ENCODE peak calls at places on chromosomes 2 and 18, in ten cellular contexts. D is neural crest cell; C is fibroblast of villous mesenchyme; S is hypothalamus; K is stimulated activated CD4-positive, alpha-beta T cell treated with anti-CD3 and anti-CD28 coated beads, Interleukin-4, amount 100 ng/mL, for 48 hours; W is ACHN; J is mucosa of gallbladder; G is right lobe of liver; V is CD8-positive, alpha-beta T cell; F is stimulated activated CD8-positive, alpha-beta memory T cell treated with anti-CD3 and anti-CD28 coated beads, Interleukin-15, amount 100 ng/mL, for 4 hours. O is an unnamed sample.
A peak's percentile ranks its signal among the peaks of the same experiment; 100 is the strongest.

GRCh38 chr2:165440367-165440766 is 29.1 kb upstream of the CSRNP3 start:
- DNase-seq in D (no peak), C (peak; percentile 31), S (peak; percentile 2), K (no peak), W (no peak), J (no peak), G (no peak), V (no peak), F (no peak), O (peak; percentile 44)

GRCh38 chr2:20962939-20963543 is 80.8 kb downstream of the APOB start:
- DNase-seq in D (peak; percentile 82), C (peak; percentile 55), S (peak; percentile 20), K (peak; percentile 73), W (peak; percentile 52), J (peak; percentile 73), G (peak; percentile 67), V (peak; percentile 69), F (peak; percentile 27), O (peak; percentile 0)

GRCh38 chr2:66574701-66575624 is 140.0 kb downstream of the MEIS1 start:
- DNase-seq in D (peak; percentile 58), C (peak; percentile 93), S (peak; percentile 31), K (no peak), W (peak; percentile 83), J (peak; percentile 75), G (peak; percentile 69), V (no peak), F (no peak), O (peak; percentile 54)

GRCh38 chr2:14530506-14530905 is 102.0 kb upstream of the LRATD1 start:
- DNase-seq in D (no peak), C (peak; percentile 48), S (no peak), K (no peak), W (no peak), J (no peak), G (no peak), V (no peak), F (no peak), O (peak; percentile 21)

GRCh38 chr2:234252766-234253165 is 202.3 kb downstream of the SPP2 start:
- DNase-seq in D (no peak), C (no peak), S (no peak), K (no peak), W (no peak), J (no peak), G (no peak), V (no peak), F (no peak), O (no peak)

GRCh38 chr2:740446-741293 is 63.5 kb upstream of the TMEM18 start:
- DNase-seq in D (peak; percentile 88), C (peak; percentile 94), S (peak; percentile 81), K (peak; percentile 26), W (peak; percentile 98), J (peak; percentile 82), G (peak; percentile 96), V (peak; percentile 37), F (no peak), O (peak; percentile 86)

GRCh38 chr18:55998071-55998522 is 410.1 kb upstream of the TCF4 start:
- DNase-seq in D (peak; percentile 41), C (peak; percentile 56), S (peak; percentile 43), K (no peak), W (no peak), J (no peak), G (no peak), V (no peak), F (no peak), O (peak; percentile 52)

GRCh38 chr2:219362524-219363164 is 25.1 kb downstream of the DNPEP start:
- DNase-seq in D (no peak), C (peak; percentile 85), S (no peak), K (no peak), W (peak; percentile 89), J (peak; percentile 63), G (no peak), V (no peak), F (no peak), O (peak; percentile 94)

GRCh38 chr2:100895934-100896685 is 76.2 kb downstream of the NPAS2 start:
- DNase-seq in D (no peak), C (no peak), S (no peak), K (no peak), W (no peak), J (no peak), G (no peak), V (no peak), F (no peak), O (no peak)

GRCh38 chr18:23809411-23809810 is 120.2 kb downstream of the LAMA3 start:
- DNase-seq in D (no peak), C (no peak), S (no peak), K (no peak), W (no peak), J (no peak), G (no peak), V (no peak), F (no peak), O (no peak)

GRCh38 chr2:168594778-168595177 is 138.7 kb downstream of the CERS6 start:
- DNase-seq in D (no peak), C (no peak), S (no peak), K (no peak), W (no peak), J (no peak), G (no peak), V (no peak), F (no peak), O (no peak)

GRCh38 chr2:239948100-239948881 is 76.9 kb downstream of the NDUFA10 start:
- DNase-seq in D (no peak), C (no peak), S (no peak), K (no peak), W (no peak), J (no peak), G (no peak), V (no peak), F (no peak), O (no peak)

GRCh38 chr2:134836986-134837385 is 1.4 kb upstream of the ACMSD start:
- DNase-seq in D (no peak), C (peak; percentile 17), S (no peak), K (no peak), W (peak; percentile 97), J (no peak), G (no peak), V (no peak), F (no peak), O (peak; percentile 88)

GRCh38 chr18:23671564-23671963 is 8.9 kb upstream of the ANKRD29 start:
- DNase-seq in D (no peak), C (no peak), S (no peak), K (no peak), W (no peak), J (no peak), G (no peak), V (no peak), F (no peak), O (no peak)

GRCh38 chr2:54060000-54060399 is 55.4 kb upstream of the ACYP2 start:
- DNase-seq in D (no peak), C (no peak), S (no peak), K (no peak), W (no peak), J (no peak), G (no peak), V (no peak), F (no peak), O (no peak)

GRCh38 chr2:240213476-240214391 is 73.3 kb upstream of the OTOS start:
- DNase-seq in D (no peak), C (no peak), S (peak; percentile 67), K (no peak), W (no peak), J (no peak), G (no peak), V (no peak), F (no peak), O (no peak)

GRCh38 chr2:47065771-47066380 is 89.2 kb downstream of the STPG4 start:
- DNase-seq in D (no peak), C (peak; percentile 74), S (no peak), K (no peak), W (peak; percentile 67), J (peak; percentile 49), G (no peak), V (no peak), F (no peak), O (peak; percentile 31)

GRCh38 chr2:198309673-198310280 is 505.4 kb downstream of the PLCL1 start:
- DNase-seq in D (peak; percentile 68), C (peak; percentile 51), S (peak; percentile 5), K (peak; percentile 44), W (peak; percentile 67), J (peak; percentile 54), G (no peak), V (peak; percentile 57), F (peak; percentile 18), O (peak; percentile 4)

GRCh38 chr2:62760026-62760425 is 54.5 kb downstream of the EHBP1 start:
- DNase-seq in D (no peak), C (no peak), S (no peak), K (no peak), W (no peak), J (no peak), G (no peak), V (no peak), F (no peak), O (no peak)

GRCh38 chr2:151947524-151948165 is 119.4 kb upstream of the ARL5A start:
- DNase-seq in D (no peak), C (no peak), S (peak; percentile 38), K (no peak), W (peak; percentile 61), J (no peak), G (no peak), V (no peak), F (no peak), O (no peak)